ENCODE peak calls at places on chromosomes 16 and 17, in four cellular contexts. W is stimulated activated CD4-positive, alpha-beta T cell treated with anti-CD3 and anti-CD28 coated beads, Interleukin-4, amount 100 ng/mL, for 4 hours; R is bronchial epithelial cell; M is LoVo. X is an unnamed sample.

GRCh38 chr17:57246257-57246656 is 10.1 kb upstream of the MSI2 start:
- DNase-seq in W (no peak), R (no peak), M (no peak), X (no peak)

GRCh38 chr16:69741951-69742904 is 12.5 kb downstream of the NOB1 start:
- DNase-seq in W (no peak), R (no peak), M (peak), X (peak)

GRCh38 chr16:68512742-68513141 is 26.3 kb upstream of the ZFP90 start:
- DNase-seq in W (no peak), R (no peak), M (no peak), X (no peak)

GRCh38 chr16:11201498-11202259 is 54.3 kb downstream of the SOCS1 start:
- DNase-seq in W (no peak), R (peak), M (peak), X (peak)

GRCh38 chr17:49990921-49991320 is 4.1 kb downstream of the DLX3 start:
- DNase-seq in W (no peak), R (no peak), M (no peak), X (no peak)

GRCh38 chr16:86844691-86845090 is 266.3 kb downstream of the FOXL1 start:
- DNase-seq in W (no peak), R (peak), M (no peak), X (no peak)

GRCh38 chr17:51372345-51373004 is 112.1 kb downstream of the UTP18 start:
- DNase-seq in W (no peak), R (peak), M (no peak), X (peak)

GRCh38 chr17:7853693-7854043 is 1.2 kb upstream of the TMEM88 start:
- DNase-seq in W (no peak), R (no peak), M (no peak), X (no peak)

GRCh38 chr16:81451753-81452680 is 7.4 kb downstream of the CMIP start:
- DNase-seq in W (peak), R (no peak), M (no peak), X (no peak)

GRCh38 chr16:89322381-89323119 is 105.0 kb downstream of the ZNF778 start:
- DNase-seq in W (no peak), R (peak), M (no peak), X (peak)

GRCh38 chr17:63446218-63446980 is at the start of gene CYB561:
- DNase-seq in W (peak), R (peak), M (peak), X (peak)

GRCh38 chr17:68886401-68886800 is 68.8 kb downstream of the ABCA8 start:
- DNase-seq in W (no peak), R (no peak), M (no peak), X (no peak)

GRCh38 chr17:80101946-80102706 is 745 bp downstream of the GAA start:
- DNase-seq in W (no peak), R (peak), M (no peak), X (no peak)

GRCh38 chr17:45408611-45409421 is 23.9 kb downstream of the ARHGAP27 start:
- DNase-seq in W (no peak), R (no peak), M (no peak), X (no peak)

GRCh38 chr17:17526369-17526768 is 30.2 kb upstream of the RASD1 start:
- DNase-seq in W (no peak), R (no peak), M (no peak), X (no peak)

GRCh38 chr17:18185832-18186231 is 2.2 kb downstream of the ALKBH5 start:
- DNase-seq in W (no peak), R (no peak), M (no peak), X (no peak)

GRCh38 chr16:80899804-80900592 is 95.6 kb upstream of the CDYL2 start:
- DNase-seq in W (no peak), R (peak), M (no peak), X (no peak)

GRCh38 chr16:89407925-89408300 is 82.4 kb downstream of the ANKRD11 start:
- DNase-seq in W (no peak), R (no peak), M (no peak), X (no peak)